ENCODE peak calls at places on chromosome 21, in five cellular contexts. One of them, this sample, is unnamed.

GRCh38 chr21:16002872-16003466 is 273.2 kb downstream of the USP25 start:
- DNase-seq in DMS153: no peak
- DNase-seq in NCI-H748 treated with DMSO at 0.1 percent for 48 hours: no peak
- DNase-seq in GM13976: no peak
- DNase-seq in stimulated activated CD4-positive, alpha-beta T cell treated with anti-CD3 and anti-CD28 coated beads, Interleukin-12 subunit alpha, Interleukin-12 subunit beta, amount 100 ng/mL, for 4 hours: no peak
- DNase-seq in this sample: no peak

GRCh38 chr21:44901391-44902074 is 19.2 kb downstream of the ITGB2 start:
- DNase-seq in DMS153: no peak
- DNase-seq in NCI-H748 treated with DMSO at 0.1 percent for 48 hours: no peak
- DNase-seq in GM13976: no peak
- DNase-seq in stimulated activated CD4-positive, alpha-beta T cell treated with anti-CD3 and anti-CD28 coated beads, Interleukin-12 subunit alpha, Interleukin-12 subunit beta, amount 100 ng/mL, for 4 hours: no peak
- DNase-seq in this sample: no peak

GRCh38 chr21:45818904-45819285 is 162.7 kb upstream of the COL6A1 start:
- DNase-seq in DMS153: no peak
- DNase-seq in NCI-H748 treated with DMSO at 0.1 percent for 48 hours: no peak
- DNase-seq in GM13976: no peak
- DNase-seq in stimulated activated CD4-positive, alpha-beta T cell treated with anti-CD3 and anti-CD28 coated beads, Interleukin-12 subunit alpha, Interleukin-12 subunit beta, amount 100 ng/mL, for 4 hours: peak; percentile 78
- DNase-seq in this sample: no peak

GRCh38 chr21:36126166-36126565 is 8.7 kb upstream of the CBR3 start:
- DNase-seq in DMS153: no peak
- DNase-seq in NCI-H748 treated with DMSO at 0.1 percent for 48 hours: no peak
- DNase-seq in GM13976: no peak
- DNase-seq in stimulated activated CD4-positive, alpha-beta T cell treated with anti-CD3 and anti-CD28 coated beads, Interleukin-12 subunit alpha, Interleukin-12 subunit beta, amount 100 ng/mL, for 4 hours: no peak
- DNase-seq in this sample: no peak

GRCh38 chr21:45290948-45291612 is 3.4 kb upstream of the POFUT2 start:
- DNase-seq in DMS153: no peak
- DNase-seq in NCI-H748 treated with DMSO at 0.1 percent for 48 hours: no peak
- DNase-seq in GM13976: no peak
- DNase-seq in stimulated activated CD4-positive, alpha-beta T cell treated with anti-CD3 and anti-CD28 coated beads, Interleukin-12 subunit alpha, Interleukin-12 subunit beta, amount 100 ng/mL, for 4 hours: no peak
- DNase-seq in this sample: no peak

GRCh38 chr21:25457946-25458345 is 149.3 kb downstream of the MRPL39 start:
- DNase-seq in DMS153: no peak
- DNase-seq in NCI-H748 treated with DMSO at 0.1 percent for 48 hours: no peak
- DNase-seq in GM13976: no peak
- DNase-seq in stimulated activated CD4-positive, alpha-beta T cell treated with anti-CD3 and anti-CD28 coated beads, Interleukin-12 subunit alpha, Interleukin-12 subunit beta, amount 100 ng/mL, for 4 hours: no peak
- DNase-seq in this sample: no peak

GRCh38 chr21:15515908-15516307 is 213.9 kb upstream of the USP25 start:
- DNase-seq in DMS153: no peak
- DNase-seq in NCI-H748 treated with DMSO at 0.1 percent for 48 hours: no peak
- DNase-seq in GM13976: no peak
- DNase-seq in stimulated activated CD4-positive, alpha-beta T cell treated with anti-CD3 and anti-CD28 coated beads, Interleukin-12 subunit alpha, Interleukin-12 subunit beta, amount 100 ng/mL, for 4 hours: no peak
- DNase-seq in this sample: no peak

GRCh38 chr21:42102063-42102462 is 30.9 kb downstream of the UMODL1 start:
- DNase-seq in DMS153: no peak
- DNase-seq in NCI-H748 treated with DMSO at 0.1 percent for 48 hours: no peak
- DNase-seq in GM13976: no peak
- DNase-seq in stimulated activated CD4-positive, alpha-beta T cell treated with anti-CD3 and anti-CD28 coated beads, Interleukin-12 subunit alpha, Interleukin-12 subunit beta, amount 100 ng/mL, for 4 hours: no peak
- DNase-seq in this sample: no peak

GRCh38 chr21:46024983-46025860 is 43.7 kb downstream of the COL6A1 start:
- DNase-seq in DMS153: no peak
- DNase-seq in NCI-H748 treated with DMSO at 0.1 percent for 48 hours: no peak
- DNase-seq in GM13976: no peak
- DNase-seq in stimulated activated CD4-positive, alpha-beta T cell treated with anti-CD3 and anti-CD28 coated beads, Interleukin-12 subunit alpha, Interleukin-12 subunit beta, amount 100 ng/mL, for 4 hours: no peak
- DNase-seq in this sample: no peak

GRCh38 chr21:45379171-45379900 is 25.6 kb upstream of the COL18A1 start:
- DNase-seq in DMS153: no peak
- DNase-seq in NCI-H748 treated with DMSO at 0.1 percent for 48 hours: no peak
- DNase-seq in GM13976: no peak
- DNase-seq in stimulated activated CD4-positive, alpha-beta T cell treated with anti-CD3 and anti-CD28 coated beads, Interleukin-12 subunit alpha, Interleukin-12 subunit beta, amount 100 ng/mL, for 4 hours: no peak
- DNase-seq in this sample: no peak

GRCh38 chr21:46000182-46000730 is 18.7 kb downstream of the COL6A1 start:
- DNase-seq in DMS153: no peak
- DNase-seq in NCI-H748 treated with DMSO at 0.1 percent for 48 hours: no peak
- DNase-seq in GM13976: no peak
- DNase-seq in stimulated activated CD4-positive, alpha-beta T cell treated with anti-CD3 and anti-CD28 coated beads, Interleukin-12 subunit alpha, Interleukin-12 subunit beta, amount 100 ng/mL, for 4 hours: no peak
- DNase-seq in this sample: no peak

GRCh38 chr21:32611471-32611997 is 643 bp downstream of the CFAP298 start:
- DNase-seq in DMS153: no peak
- DNase-seq in NCI-H748 treated with DMSO at 0.1 percent for 48 hours: no peak
- DNase-seq in GM13976: peak; percentile 75
- DNase-seq in stimulated activated CD4-positive, alpha-beta T cell treated with anti-CD3 and anti-CD28 coated beads, Interleukin-12 subunit alpha, Interleukin-12 subunit beta, amount 100 ng/mL, for 4 hours: peak; percentile 24
- DNase-seq in this sample: peak; percentile 30

GRCh38 chr21:45463871-45464270 is 58.9 kb downstream of the COL18A1 start:
- DNase-seq in DMS153: no peak
- DNase-seq in NCI-H748 treated with DMSO at 0.1 percent for 48 hours: no peak
- DNase-seq in GM13976: no peak
- DNase-seq in stimulated activated CD4-positive, alpha-beta T cell treated with anti-CD3 and anti-CD28 coated beads, Interleukin-12 subunit alpha, Interleukin-12 subunit beta, amount 100 ng/mL, for 4 hours: no peak
- DNase-seq in this sample: no peak

GRCh38 chr21:40997831-40998230 is 150.9 kb upstream of the DSCAM start:
- DNase-seq in DMS153: no peak
- DNase-seq in NCI-H748 treated with DMSO at 0.1 percent for 48 hours: no peak
- DNase-seq in GM13976: no peak
- DNase-seq in stimulated activated CD4-positive, alpha-beta T cell treated with anti-CD3 and anti-CD28 coated beads, Interleukin-12 subunit alpha, Interleukin-12 subunit beta, amount 100 ng/mL, for 4 hours: no peak
- DNase-seq in this sample: no peak

GRCh38 chr21:28480091-28480869 is 512.4 kb downstream of the LTN1 start:
- DNase-seq in DMS153: no peak
- DNase-seq in NCI-H748 treated with DMSO at 0.1 percent for 48 hours: no peak
- DNase-seq in GM13976: no peak
- DNase-seq in stimulated activated CD4-positive, alpha-beta T cell treated with anti-CD3 and anti-CD28 coated beads, Interleukin-12 subunit alpha, Interleukin-12 subunit beta, amount 100 ng/mL, for 4 hours: no peak
- DNase-seq in this sample: no peak

GRCh38 chr21:29656504-29657227 is 283.1 kb downstream of the GRIK1 start:
- DNase-seq in DMS153: no peak
- DNase-seq in NCI-H748 treated with DMSO at 0.1 percent for 48 hours: no peak
- DNase-seq in GM13976: peak; percentile 10
- DNase-seq in stimulated activated CD4-positive, alpha-beta T cell treated with anti-CD3 and anti-CD28 coated beads, Interleukin-12 subunit alpha, Interleukin-12 subunit beta, amount 100 ng/mL, for 4 hours: no peak
- DNase-seq in this sample: no peak

GRCh38 chr21:41043008-41043407 is 125.0 kb upstream of the BACE2 start:
- DNase-seq in DMS153: no peak
- DNase-seq in NCI-H748 treated with DMSO at 0.1 percent for 48 hours: no peak
- DNase-seq in GM13976: no peak
- DNase-seq in stimulated activated CD4-positive, alpha-beta T cell treated with anti-CD3 and anti-CD28 coated beads, Interleukin-12 subunit alpha, Interleukin-12 subunit beta, amount 100 ng/mL, for 4 hours: no peak
- DNase-seq in this sample: no peak

GRCh38 chr21:25373126-25374082 is 233.9 kb downstream of the MRPL39 start:
- DNase-seq in DMS153: no peak
- DNase-seq in NCI-H748 treated with DMSO at 0.1 percent for 48 hours: no peak
- DNase-seq in GM13976: no peak
- DNase-seq in stimulated activated CD4-positive, alpha-beta T cell treated with anti-CD3 and anti-CD28 coated beads, Interleukin-12 subunit alpha, Interleukin-12 subunit beta, amount 100 ng/mL, for 4 hours: no peak
- DNase-seq in this sample: no peak

GRCh38 chr21:41941941-41942340 is 11.9 kb downstream of the C2CD2 start:
- DNase-seq in DMS153: no peak
- DNase-seq in NCI-H748 treated with DMSO at 0.1 percent for 48 hours: no peak
- DNase-seq in GM13976: no peak
- DNase-seq in stimulated activated CD4-positive, alpha-beta T cell treated with anti-CD3 and anti-CD28 coated beads, Interleukin-12 subunit alpha, Interleukin-12 subunit beta, amount 100 ng/mL, for 4 hours: no peak
- DNase-seq in this sample: no peak

GRCh38 chr21:32888971-32889370 is 117.4 kb upstream of the PAXBP1 start:
- DNase-seq in DMS153: no peak
- DNase-seq in NCI-H748 treated with DMSO at 0.1 percent for 48 hours: no peak
- DNase-seq in GM13976: no peak
- DNase-seq in stimulated activated CD4-positive, alpha-beta T cell treated with anti-CD3 and anti-CD28 coated beads, Interleukin-12 subunit alpha, Interleukin-12 subunit beta, amount 100 ng/mL, for 4 hours: no peak
- DNase-seq in this sample: no peak

GRCh38 chr21:44052830-44053226 is 40.7 kb downstream of the TRAPPC10 start:
- DNase-seq in DMS153: no peak
- DNase-seq in NCI-H748 treated with DMSO at 0.1 percent for 48 hours: no peak
- DNase-seq in GM13976: no peak
- DNase-seq in stimulated activated CD4-positive, alpha-beta T cell treated with anti-CD3 and anti-CD28 coated beads, Interleukin-12 subunit alpha, Interleukin-12 subunit beta, amount 100 ng/mL, for 4 hours: no peak
- DNase-seq in this sample: no peak

GRCh38 chr21:29235714-29236197 is 63.0 kb upstream of the BACH1 start:
- DNase-seq in DMS153: no peak
- DNase-seq in NCI-H748 treated with DMSO at 0.1 percent for 48 hours: no peak
- DNase-seq in GM13976: peak; percentile 23
- DNase-seq in stimulated activated CD4-positive, alpha-beta T cell treated with anti-CD3 and anti-CD28 coated beads, Interleukin-12 subunit alpha, Interleukin-12 subunit beta, amount 100 ng/mL, for 4 hours: no peak
- DNase-seq in this sample: no peak

GRCh38 chr21:39669485-39669884 is 56.7 kb downstream of the B3GALT5 start:
- DNase-seq in DMS153: peak; percentile 10
- DNase-seq in NCI-H748 treated with DMSO at 0.1 percent for 48 hours: peak; percentile 11
- DNase-seq in GM13976: no peak
- DNase-seq in stimulated activated CD4-positive, alpha-beta T cell treated with anti-CD3 and anti-CD28 coated beads, Interleukin-12 subunit alpha, Interleukin-12 subunit beta, amount 100 ng/mL, for 4 hours: no peak
- DNase-seq in this sample: peak; percentile 35

GRCh38 chr21:38721983-38722382 is 83.7 kb upstream of the ETS2 start:
- DNase-seq in DMS153: no peak
- DNase-seq in NCI-H748 treated with DMSO at 0.1 percent for 48 hours: no peak
- DNase-seq in GM13976: no peak
- DNase-seq in stimulated activated CD4-positive, alpha-beta T cell treated with anti-CD3 and anti-CD28 coated beads, Interleukin-12 subunit alpha, Interleukin-12 subunit beta, amount 100 ng/mL, for 4 hours: no peak
- DNase-seq in this sample: no peak

GRCh38 chr21:33434770-33435360 is 31.7 kb downstream of the IFNGR2 start:
- DNase-seq in DMS153: no peak
- DNase-seq in NCI-H748 treated with DMSO at 0.1 percent for 48 hours: no peak
- DNase-seq in GM13976: peak; percentile 88
- DNase-seq in stimulated activated CD4-positive, alpha-beta T cell treated with anti-CD3 and anti-CD28 coated beads, Interleukin-12 subunit alpha, Interleukin-12 subunit beta, amount 100 ng/mL, for 4 hours: peak; percentile 24
- DNase-seq in this sample: no peak

GRCh38 chr21:16532841-16533240 is 803.1 kb downstream of the USP25 start:
- DNase-seq in DMS153: no peak
- DNase-seq in NCI-H748 treated with DMSO at 0.1 percent for 48 hours: no peak
- DNase-seq in GM13976: no peak
- DNase-seq in stimulated activated CD4-positive, alpha-beta T cell treated with anti-CD3 and anti-CD28 coated beads, Interleukin-12 subunit alpha, Interleukin-12 subunit beta, amount 100 ng/mL, for 4 hours: no peak
- DNase-seq in this sample: no peak

GRCh38 chr21:42465008-42465878 is 30.8 kb downstream of the RSPH1 start:
- DNase-seq in DMS153: no peak
- DNase-seq in NCI-H748 treated with DMSO at 0.1 percent for 48 hours: no peak
- DNase-seq in GM13976: no peak
- DNase-seq in stimulated activated CD4-positive, alpha-beta T cell treated with anti-CD3 and anti-CD28 coated beads, Interleukin-12 subunit alpha, Interleukin-12 subunit beta, amount 100 ng/mL, for 4 hours: no peak
- DNase-seq in this sample: no peak

GRCh38 chr21:39531777-39532333 is 80.1 kb downstream of the SH3BGR start:
- DNase-seq in DMS153: peak; percentile 63
- DNase-seq in NCI-H748 treated with DMSO at 0.1 percent for 48 hours: no peak
- DNase-seq in GM13976: no peak
- DNase-seq in stimulated activated CD4-positive, alpha-beta T cell treated with anti-CD3 and anti-CD28 coated beads, Interleukin-12 subunit alpha, Interleukin-12 subunit beta, amount 100 ng/mL, for 4 hours: no peak
- DNase-seq in this sample: peak; percentile 85

GRCh38 chr21:39373634-39374033 is 24.7 kb upstream of the HMGN1 start:
- DNase-seq in DMS153: no peak
- DNase-seq in NCI-H748 treated with DMSO at 0.1 percent for 48 hours: no peak
- DNase-seq in GM13976: peak; percentile 23
- DNase-seq in stimulated activated CD4-positive, alpha-beta T cell treated with anti-CD3 and anti-CD28 coated beads, Interleukin-12 subunit alpha, Interleukin-12 subunit beta, amount 100 ng/mL, for 4 hours: no peak
- DNase-seq in this sample: no peak

GRCh38 chr21:33780631-33781030 is 135.0 kb downstream of the ATP5PO start:
- DNase-seq in DMS153: no peak
- DNase-seq in NCI-H748 treated with DMSO at 0.1 percent for 48 hours: no peak
- DNase-seq in GM13976: no peak
- DNase-seq in stimulated activated CD4-positive, alpha-beta T cell treated with anti-CD3 and anti-CD28 coated beads, Interleukin-12 subunit alpha, Interleukin-12 subunit beta, amount 100 ng/mL, for 4 hours: no peak
- DNase-seq in this sample: no peak

GRCh38 chr21:45756669-45757068 is 113.1 kb downstream of the PCBP3 start:
- DNase-seq in DMS153: no peak
- DNase-seq in NCI-H748 treated with DMSO at 0.1 percent for 48 hours: no peak
- DNase-seq in GM13976: no peak
- DNase-seq in stimulated activated CD4-positive, alpha-beta T cell treated with anti-CD3 and anti-CD28 coated beads, Interleukin-12 subunit alpha, Interleukin-12 subunit beta, amount 100 ng/mL, for 4 hours: no peak
- DNase-seq in this sample: no peak